ENCODE peak calls at places on chromosome 7, in six cellular contexts. X is stimulated activated CD4-positive, alpha-beta T cell treated with anti-CD3 and anti-CD28 coated beads, Interleukin-4, amount 100 ng/mL, for 24 hours; J is AG04450; V is NCI-H1436; E is tibial artery; N is caudate nucleus. F is an unnamed sample.

GRCh38 chr7:24714676-24715010 is 42.6 kb downstream of the GSDME start:
- DNase-seq in E (no peak), J (no peak), N (no peak), V (no peak), X (no peak), F (no peak)

GRCh38 chr7:147412782-147413186 is 1177.8 kb upstream of the C7orf33 start:
- DNase-seq in J (peak), X (no peak), V (no peak), E (no peak), N (no peak), F (no peak)

GRCh38 chr7:7524121-7524520 is 11.6 kb downstream of the COL28A1 start:
- DNase-seq in E (no peak), X (no peak), J (no peak), V (no peak), N (no peak), F (no peak)

GRCh38 chr7:107063245-107064120 is 19.0 kb downstream of the PRKAR2B start:
- DNase-seq in E (no peak), N (no peak), X (no peak), J (no peak), V (no peak), F (no peak)

GRCh38 chr7:131533151-131533559 is 23.3 kb downstream of the PODXL start:
- DNase-seq in J (no peak), E (no peak), N (no peak), X (no peak), V (no peak), F (no peak)

GRCh38 chr7:155843426-155844018 is 31.3 kb upstream of the SHH start:
- DNase-seq in V (no peak), N (no peak), E (no peak), J (no peak), X (no peak), F (no peak)

GRCh38 chr7:37831214-37831613 is 17.2 kb upstream of the NME8 start:
- DNase-seq in X (no peak), V (no peak), E (no peak), J (no peak), N (no peak), F (no peak)

GRCh38 chr7:77799078-77799964 is 748 bp downstream of the PHTF2 start:
- DNase-seq in N (peak), V (no peak), E (peak), X (peak), J (no peak), F (peak)

GRCh38 chr7:149252378-149252777 is 9.6 kb upstream of the ZNF783 start:
- DNase-seq in V (no peak), N (no peak), X (no peak), J (no peak), E (no peak), F (no peak)

GRCh38 chr7:43956022-43956421 is 29.8 kb downstream of the UBE2D4 start:
- DNase-seq in J (no peak), N (no peak), X (no peak), V (no peak), E (peak), F (no peak)

GRCh38 chr7:76191783-76192240 is 9.9 kb upstream of the SRRM3 start:
- DNase-seq in E (no peak), N (no peak), J (no peak), X (no peak), V (no peak), F (peak)

GRCh38 chr7:98571006-98571405 is 46.1 kb upstream of the NPTX2 start:
- DNase-seq in X (no peak), V (no peak), N (no peak), J (no peak), E (no peak), F (no peak)

GRCh38 chr7:130070900-130071622 is 727 bp downstream of the KLHDC10 start:
- DNase-seq in J (no peak), N (no peak), X (no peak), E (no peak), V (no peak), F (peak)

GRCh38 chr7:142153400-142153799 is 41.9 kb downstream of the MGAM2 start:
- DNase-seq in V (no peak), J (no peak), E (no peak), N (no peak), X (no peak), F (peak)

GRCh38 chr7:137656850-137657232 is 189.9 kb downstream of the DGKI start:
- DNase-seq in J (no peak), X (no peak), E (no peak), N (no peak), V (no peak), F (no peak)

GRCh38 chr7:8160810-8161209 is 101.2 kb downstream of the ICA1 start:
- DNase-seq in X (no peak), V (no peak), N (no peak), E (no peak), J (no peak), F (no peak)

GRCh38 chr7:12637819-12638592 is 49.4 kb upstream of the ARL4A start:
- DNase-seq in X (no peak), J (peak), E (no peak), V (no peak), N (no peak), F (peak)

GRCh38 chr7:40944981-40945585 is 757.8 kb downstream of the INHBA start:
- DNase-seq in J (no peak), E (no peak), X (no peak), N (no peak), V (no peak), F (no peak)

GRCh38 chr7:76346097-76346496 is 12.7 kb downstream of the YWHAG start:
- DNase-seq in X (no peak), E (no peak), V (no peak), N (no peak), J (no peak), F (no peak)

GRCh38 chr7:64667311-64667710 is 1.4 kb downstream of the ZNF107 start:
- DNase-seq in V (no peak), E (no peak), N (no peak), J (no peak), X (no peak), F (no peak)

GRCh38 chr7:30525409-30525808 is 20.8 kb upstream of the GGCT start:
- DNase-seq in X (no peak), N (no peak), E (no peak), V (no peak), J (no peak), F (no peak)

GRCh38 chr7:99127636-99128035 is 16.3 kb downstream of the SMURF1 start:
- DNase-seq in E (no peak), J (no peak), V (no peak), N (no peak), X (no peak), F (no peak)

GRCh38 chr7:31892099-31892787 is 178.0 kb downstream of the PDE1C start:
- DNase-seq in E (no peak), N (no peak), V (no peak), X (no peak), J (no peak), F (no peak)

GRCh38 chr7:151759591-151760042 is 117.3 kb downstream of the PRKAG2 start:
- DNase-seq in N (no peak), E (peak), X (peak), V (peak), J (no peak), F (peak)

GRCh38 chr7:48660482-48660881 is 263.9 kb upstream of the CDC14C start:
- DNase-seq in J (no peak), X (no peak), N (no peak), E (no peak), V (no peak), F (no peak)

GRCh38 chr7:80902716-80903308 is 16.0 kb downstream of the SEMA3C start:
- DNase-seq in V (no peak), N (no peak), E (no peak), X (no peak), J (no peak), F (no peak)

GRCh38 chr7:951881-952547 is 2.5 kb downstream of the ADAP1 start:
- DNase-seq in N (no peak), X (no peak), E (peak), J (no peak), V (no peak), F (no peak)

GRCh38 chr7:94412762-94413322 is 18.1 kb downstream of the COL1A2 start:
- DNase-seq in J (no peak), V (no peak), X (no peak), N (no peak), E (no peak), F (no peak)

GRCh38 chr7:145848691-145849090 is 267.9 kb upstream of the CNTNAP2 start:
- DNase-seq in X (no peak), J (no peak), E (no peak), N (no peak), V (peak), F (peak)

GRCh38 chr7:64686493-64687184 is 20.7 kb downstream of the ZNF107 start:
- DNase-seq in V (no peak), E (no peak), J (no peak), X (peak), N (no peak), F (peak)

GRCh38 chr7:129959480-129960332 is 6.9 kb upstream of the UBE2H start:
- DNase-seq in N (no peak), J (no peak), E (no peak), X (no peak), V (no peak), F (peak)

GRCh38 chr7:1706381-1706720 is 36.3 kb downstream of the ELFN1 start:
- DNase-seq in V (no peak), J (no peak), N (no peak), X (no peak), E (no peak), F (no peak)

GRCh38 chr7:92612501-92612900 is 22.3 kb upstream of the FAM133B start:
- DNase-seq in E (no peak), J (peak), N (no peak), X (no peak), V (no peak), F (no peak)

F was measured in NB4.